ENCODE peak calls at places on chromosomes 6 and 20, in six cellular contexts. H is dorsolateral prefrontal cortex, J is WERI-Rb-1, P is NB4, Z is mucosa of descending colon, M is cardiac fibroblast. C is an unnamed sample.

GRCh38 chr6:109359248-109359647 is 23.0 kb downstream of the CD164 start:
- DNase-seq in H (no peak), Z (no peak), J (no peak), M (no peak), P (no peak), C (no peak)

GRCh38 chr6:169971171-169971861 is 219.9 kb downstream of the ERMARD start:
- DNase-seq in J (no peak), M (no peak), Z (peak; percentile 11), P (no peak), H (peak; percentile 2), C (no peak)

GRCh38 chr6:90044833-90045337 is 150.6 kb downstream of the GJA10 start:
- DNase-seq in M (peak; percentile 8), P (peak; percentile 53), H (no peak), J (no peak), Z (no peak), C (no peak)

GRCh38 chr20:45823949-45824835 is 2.9 kb downstream of the TNNC2 start:
- DNase-seq in M (peak; percentile 66), H (peak; percentile 31), P (peak; percentile 66), Z (peak; percentile 75), J (peak; percentile 60), C (no peak)

GRCh38 chr20:25654487-25654886 is 30.7 kb upstream of the NANP start:
- DNase-seq in H (no peak), P (no peak), M (no peak), Z (no peak), J (no peak), C (no peak)

GRCh38 chr6:32668226-32668747 is 1.8 kb upstream of the HLA-DQB1 start:
- DNase-seq in J (no peak), Z (peak; percentile 53), P (no peak), M (no peak), H (no peak), C (peak; percentile 93)

GRCh38 chr6:106142876-106143431 is 56.8 kb downstream of the PRDM1 start:
- DNase-seq in P (no peak), Z (no peak), J (no peak), H (no peak), M (no peak), C (no peak)

GRCh38 chr6:16278048-16278724 is 39.8 kb downstream of the GMPR start:
- DNase-seq in P (no peak), H (peak; percentile 55), Z (no peak), M (no peak), J (no peak), C (no peak)

GRCh38 chr20:36929691-36930090 is 21.8 kb downstream of the SAMHD1 start:
- DNase-seq in M (no peak), H (no peak), P (no peak), J (no peak), Z (no peak), C (no peak)

GRCh38 chr6:52503853-52504777 is 72.7 kb downstream of the TRAM2 start:
- DNase-seq in H (peak; percentile 79), P (no peak), J (peak; percentile 89), Z (peak; percentile 98), M (peak; percentile 82), C (peak; percentile 74)

GRCh38 chr6:5159162-5159561 is 74.0 kb downstream of the PPP1R3G start:
- DNase-seq in Z (no peak), H (no peak), J (no peak), P (no peak), M (no peak), C (no peak)

GRCh38 chr6:79719248-79719975 is 88.3 kb downstream of the SH3BGRL2 start:
- DNase-seq in P (no peak), H (no peak), Z (no peak), M (peak; percentile 63), J (no peak), C (no peak)

GRCh38 chr6:157551041-157551832 is 170.2 kb downstream of the ZDHHC14 start:
- DNase-seq in P (no peak), H (no peak), M (no peak), Z (no peak), J (no peak), C (no peak)

GRCh38 chr6:63813531-63813930 is 177.9 kb downstream of the PHF3 start:
- DNase-seq in H (no peak), J (no peak), Z (no peak), M (peak; percentile 18), P (no peak), C (no peak)

GRCh38 chr20:21490105-21490504 is 23.8 kb downstream of the NKX2-2 start:
- DNase-seq in J (no peak), Z (no peak), M (peak; percentile 22), P (no peak), H (no peak), C (no peak)

GRCh38 chr20:39893013-39893685 is 795.9 kb downstream of the MAFB start:
- DNase-seq in M (no peak), H (no peak), J (no peak), Z (no peak), P (no peak), C (no peak)

GRCh38 chr6:73884540-73884939 is 188.5 kb downstream of the CD109 start:
- DNase-seq in H (no peak), M (no peak), Z (no peak), P (no peak), J (no peak), C (no peak)

GRCh38 chr20:44743080-44743701 is 2.5 kb upstream of the KCNK15 start:
- DNase-seq in M (no peak), J (no peak), H (no peak), P (no peak), Z (no peak), C (no peak)

GRCh38 chr6:28922841-28923317 is 906 bp downstream of the TRIM27 start:
- DNase-seq in J (peak; percentile 59), Z (no peak), M (peak; percentile 60), H (peak; percentile 45), P (peak; percentile 80), C (no peak)

GRCh38 chr6:55568779-55569439 is 10.1 kb downstream of the HMGCLL1 start:
- DNase-seq in P (no peak), J (no peak), M (peak; percentile 2), H (no peak), Z (no peak), C (no peak)

GRCh38 chr6:11785449-11785951 is 6.9 kb upstream of the ADTRP start:
- DNase-seq in H (no peak), Z (no peak), M (no peak), P (no peak), J (no peak), C (no peak)

GRCh38 chr6:384898-385297 is 6.7 kb upstream of the IRF4 start:
- DNase-seq in M (no peak), J (no peak), Z (no peak), H (no peak), P (no peak), C (no peak)

GRCh38 chr20:2237059-2237458 is 58.7 kb upstream of the TGM3 start:
- DNase-seq in M (peak; percentile 95), H (peak; percentile 11), Z (peak; percentile 64), J (no peak), P (peak; percentile 31), C (peak; percentile 58)

GRCh38 chr20:60372822-60373221 is 414.6 kb downstream of the CDH26 start:
- DNase-seq in M (no peak), P (peak; percentile 56), H (no peak), Z (no peak), J (no peak), C (no peak)

GRCh38 chr6:17276766-17277165 is 4.4 kb upstream of the RBM24 start:
- DNase-seq in P (no peak), M (no peak), J (no peak), Z (no peak), H (no peak), C (no peak)

GRCh38 chr6:91490672-91491071 is 903.8 kb upstream of the MAP3K7 start:
- DNase-seq in J (no peak), P (no peak), M (no peak), H (no peak), Z (no peak), C (no peak)

GRCh38 chr6:154202334-154202733 is 154.3 kb downstream of the IPCEF1 start:
- DNase-seq in J (no peak), Z (no peak), P (no peak), M (no peak), H (no peak), C (no peak)

GRCh38 chr6:14746139-14746837 is 499.6 kb upstream of the JARID2 start:
- DNase-seq in H (no peak), P (no peak), J (no peak), M (no peak), Z (no peak), C (no peak)

DNA sequence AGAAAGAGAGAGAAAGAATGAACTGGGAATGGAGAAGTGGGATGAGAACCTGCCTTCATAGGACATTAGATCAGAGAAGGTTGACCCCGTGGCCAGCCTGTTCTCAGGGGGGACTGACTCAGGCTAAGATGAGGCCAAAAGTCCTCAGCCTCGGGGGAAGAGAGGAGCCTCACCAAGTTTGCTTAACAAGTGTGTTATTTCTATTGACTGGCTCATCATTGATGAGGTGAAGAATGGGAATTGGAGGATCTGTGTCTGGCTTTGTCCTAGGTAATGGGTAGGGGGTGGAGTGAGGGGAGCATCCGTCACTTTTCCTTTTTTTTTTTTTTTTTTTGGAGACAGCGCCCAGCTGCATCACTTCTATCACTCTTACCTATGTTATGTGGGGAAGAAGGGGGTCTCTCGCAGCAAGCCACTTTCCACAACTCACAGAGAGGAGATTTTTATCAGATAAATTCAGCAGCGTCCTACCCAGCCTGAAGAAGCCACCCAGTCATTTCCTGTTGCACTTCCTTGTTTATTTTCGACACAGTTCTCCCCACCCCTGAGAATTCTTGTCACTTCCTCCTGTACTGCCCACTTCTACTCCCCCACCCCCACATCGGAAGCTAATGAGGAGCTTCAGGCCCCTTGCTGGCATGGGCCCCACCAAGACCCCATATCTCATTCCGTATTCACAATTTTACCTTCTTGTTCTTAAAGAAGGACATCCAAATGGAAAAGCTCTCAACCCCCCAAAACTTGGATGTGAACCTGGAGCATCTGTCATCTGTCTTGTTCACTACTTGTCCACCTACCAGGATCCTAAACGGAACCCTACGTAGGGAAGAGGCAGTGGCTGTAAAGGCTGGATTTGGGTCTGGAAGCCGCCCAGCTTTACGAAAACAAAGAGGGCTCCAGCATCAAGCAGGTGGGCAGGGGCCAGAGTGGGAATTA is 2.8 kb upstream of the RNASET2 start:
- DNase-seq in M (no peak), J (no peak), Z (peak; percentile 46), H (no peak), P (peak; percentile 86), C (no peak)
- H3K4me3 ChIP-seq in M (no peak overlapping the region), J (no peak overlapping the region), Z (no peak overlapping the region), H (no peak overlapping the region), P (no peak overlapping the region), C (no peak overlapping the region)

DNA sequence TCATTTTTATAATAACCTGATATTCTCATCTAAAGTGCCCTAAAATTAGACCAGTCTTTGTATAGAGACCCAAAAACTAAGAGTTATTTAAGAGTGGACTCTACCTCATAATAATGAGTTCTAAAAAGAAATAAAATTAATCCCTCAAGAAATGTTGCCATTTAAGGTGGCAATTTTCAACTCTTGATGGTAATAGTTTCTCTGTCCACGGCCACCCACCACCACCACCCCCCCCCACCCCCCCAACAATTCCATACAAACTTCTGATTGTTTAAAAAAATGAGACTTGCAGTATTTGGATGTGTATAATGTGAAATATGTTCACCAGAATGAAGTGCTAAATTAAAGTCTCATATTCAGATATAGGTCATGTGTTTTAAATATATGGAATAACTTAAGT is 2.4 kb downstream of the MAP7 start:
- DNase-seq in J (no peak), Z (no peak), H (no peak), P (no peak), M (no peak), C (no peak)
- H3K4me3 ChIP-seq in J (no peak overlapping the region), Z (no peak overlapping the region), H (no peak overlapping the region), P (no peak overlapping the region), M (no peak overlapping the region), C (no peak overlapping the region)

GRCh38 chr20:57724610-57725405 is 15.0 kb upstream of the PMEPA1 start:
- DNase-seq in M (no peak), P (no peak), J (no peak), H (no peak), Z (no peak), C (no peak)
- H3K4me3 ChIP-seq in M (no peak overlapping the region), P (no peak overlapping the region), J (no peak overlapping the region), H (no peak overlapping the region), Z (no peak overlapping the region), C (no peak overlapping the region)

GRCh38 chr6:165661416-165662001 is 1.5 kb downstream of the PDE10A start:
- DNase-seq in H (no peak), J (no peak), P (no peak), M (peak; percentile 54), Z (no peak), C (no peak)
- H3K4me3 ChIP-seq in H (peak overlapping the region; percentile 66), J (no peak overlapping the region), P (no peak overlapping the region), M (peak overlapping the region; percentile 97), Z (no peak overlapping the region), C (peak overlapping the region; percentile 94)

C was measured in epithelial cell of proximal tubule.